ENCODE peak calls at places on chromosomes 4 and X, in four cellular contexts. One of them, this sample, is unnamed.
A peak's percentile ranks its signal among the peaks of the same experiment; 100 is the strongest.

GRCh38 chr4:89657931-89658700 is 178.8 kb downstream of the SNCA start:
- DNase-seq in stomach: no peak
- DNase-seq in transverse colon: no peak
- DNase-seq in H9: no peak
- DNase-seq in this sample: no peak

GRCh38 chrX:22147214-22147613 is 115.1 kb downstream of the PHEX start:
- DNase-seq in H9: no peak
- DNase-seq in transverse colon: no peak
- DNase-seq in stomach: no peak
- DNase-seq in this sample: no peak

GRCh38 chr4:73619351-73619750 is 885 bp downstream of the RASSF6 start:
- DNase-seq in stomach: no peak
- DNase-seq in transverse colon: no peak
- DNase-seq in H9: no peak
- DNase-seq in this sample: no peak

GRCh38 chr4:96598465-96598864 is 758.6 kb downstream of the PDHA2 start:
- DNase-seq in H9: no peak
- DNase-seq in transverse colon: no peak
- DNase-seq in stomach: no peak
- DNase-seq in this sample: no peak

GRCh38 chr4:83320548-83320947 is 14.1 kb downstream of the HPSE start:
- DNase-seq in stomach: peak; percentile 28
- DNase-seq in H9: no peak
- DNase-seq in transverse colon: peak; percentile 29
- DNase-seq in this sample: no peak

GRCh38 chr4:174154455-174154854 is 129.0 kb downstream of the FBXO8 start:
- DNase-seq in stomach: no peak
- DNase-seq in transverse colon: no peak
- DNase-seq in H9: no peak
- DNase-seq in this sample: no peak

GRCh38 chr4:114417214-114417613 is 181.4 kb upstream of the UGT8 start:
- DNase-seq in transverse colon: no peak
- DNase-seq in stomach: no peak
- DNase-seq in H9: no peak
- DNase-seq in this sample: no peak

GRCh38 chr4:154741877-154742851 is 1.6 kb upstream of the LRAT start:
- DNase-seq in transverse colon: no peak
- DNase-seq in H9: peak; percentile 88
- DNase-seq in stomach: no peak
- DNase-seq in this sample: no peak

GRCh38 chr4:3322059-3322550 is 29.3 kb downstream of the RGS12 start:
- DNase-seq in transverse colon: no peak
- DNase-seq in stomach: peak; percentile 16
- DNase-seq in H9: no peak
- DNase-seq in this sample: no peak

GRCh38 chr4:39043697-39044363 is 11.6 kb upstream of the TMEM156 start:
- DNase-seq in H9: no peak
- DNase-seq in stomach: no peak
- DNase-seq in transverse colon: no peak
- DNase-seq in this sample: no peak

GRCh38 chr4:166290426-166290825 is 417.4 kb downstream of the TLL1 start:
- DNase-seq in H9: no peak
- DNase-seq in transverse colon: no peak
- DNase-seq in stomach: no peak
- DNase-seq in this sample: no peak

GRCh38 chr4:103484521-103484920 is 235.3 kb downstream of the TACR3 start:
- DNase-seq in stomach: no peak
- DNase-seq in transverse colon: no peak
- DNase-seq in H9: no peak
- DNase-seq in this sample: no peak

GRCh38 chrX:153944140-153944799 is at the start of gene RENBP:
- DNase-seq in stomach: peak; percentile 45
- DNase-seq in H9: peak; percentile 67
- DNase-seq in transverse colon: peak; percentile 61
- DNase-seq in this sample: peak; percentile 60

GRCh38 chrX:11137543-11138139 is 26.5 kb downstream of the HCCS start:
- DNase-seq in H9: no peak
- DNase-seq in transverse colon: no peak
- DNase-seq in stomach: no peak
- DNase-seq in this sample: no peak

DNA sequence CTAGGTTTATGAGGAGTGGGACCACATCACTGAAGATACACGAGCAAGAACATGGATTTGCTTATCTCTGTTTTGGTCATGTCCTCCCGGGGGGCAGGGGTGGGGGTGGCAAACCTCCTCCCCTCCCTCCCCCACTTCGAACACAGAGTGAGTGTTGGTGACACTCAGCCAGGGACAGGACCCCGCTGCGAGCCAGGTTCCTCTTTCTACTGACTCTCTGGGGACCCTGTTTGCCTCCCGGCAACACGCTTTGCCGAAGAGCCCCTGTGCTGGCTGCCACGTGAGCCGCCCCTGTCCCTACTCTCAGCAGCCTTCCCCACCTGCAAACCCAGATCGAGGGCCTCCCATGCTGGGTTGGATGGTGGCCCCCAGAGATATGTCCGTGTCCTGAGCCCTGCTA is 34.7 kb downstream of the P2RY8 start:
- DNase-seq in H9: no peak
- DNase-seq in transverse colon: peak; percentile 44
- DNase-seq in stomach: no peak
- DNase-seq in this sample: no peak
- H3K27ac ChIP-seq in H9: no peak overlapping the region
- H3K27ac ChIP-seq in transverse colon: peak overlapping the region; percentile 42
- H3K27ac ChIP-seq in stomach: no peak overlapping the region
- H3K27ac ChIP-seq in this sample: no peak overlapping the region

DNA sequence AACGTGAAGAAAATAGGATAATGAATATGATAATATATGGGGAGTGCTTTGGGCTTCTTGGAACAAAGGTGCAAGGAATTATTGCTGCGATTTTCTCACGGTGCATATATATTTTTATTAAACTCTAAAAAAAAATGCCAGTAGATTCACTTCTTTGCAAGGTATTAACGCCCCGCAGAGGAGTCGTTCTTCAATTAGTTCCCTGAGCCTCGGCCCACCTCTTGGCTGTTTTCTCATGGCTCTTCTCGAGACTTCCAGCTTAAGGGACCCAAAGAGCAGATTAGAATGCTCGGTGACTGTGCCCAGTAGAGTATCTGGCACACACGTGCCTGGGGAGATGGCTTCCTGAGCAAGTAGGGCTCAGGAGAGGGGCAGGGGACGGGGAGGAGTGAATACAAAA is 367.4 kb downstream of the MID1IP1 start:
- DNase-seq in H9: no peak
- DNase-seq in transverse colon: no peak
- DNase-seq in stomach: no peak
- DNase-seq in this sample: no peak
- H3K27ac ChIP-seq in H9: no peak overlapping the region
- H3K27ac ChIP-seq in transverse colon: no peak overlapping the region
- H3K27ac ChIP-seq in stomach: no peak overlapping the region
- H3K27ac ChIP-seq in this sample: no peak overlapping the region

GRCh38 chr4:20159516-20159915 is 92.2 kb upstream of the SLIT2 start:
- DNase-seq in stomach: no peak
- DNase-seq in transverse colon: no peak
- DNase-seq in H9: no peak
- DNase-seq in this sample: peak; percentile 87
- H3K27ac ChIP-seq in stomach: no peak overlapping the region
- H3K27ac ChIP-seq in transverse colon: no peak overlapping the region
- H3K27ac ChIP-seq in H9: no peak overlapping the region
- H3K27ac ChIP-seq in this sample: peak overlapping the region; percentile 27

GRCh38 chr4:163165217-163166017 is 1.3 kb downstream of the NAF1 start:
- DNase-seq in stomach: no peak
- DNase-seq in H9: no peak
- DNase-seq in transverse colon: no peak
- DNase-seq in this sample: no peak
- H3K27ac ChIP-seq in stomach: peak overlapping the region; percentile 88
- H3K27ac ChIP-seq in H9: no peak overlapping the region
- H3K27ac ChIP-seq in transverse colon: peak overlapping the region; percentile 89
- H3K27ac ChIP-seq in this sample: peak overlapping the region; percentile 87

DNA sequence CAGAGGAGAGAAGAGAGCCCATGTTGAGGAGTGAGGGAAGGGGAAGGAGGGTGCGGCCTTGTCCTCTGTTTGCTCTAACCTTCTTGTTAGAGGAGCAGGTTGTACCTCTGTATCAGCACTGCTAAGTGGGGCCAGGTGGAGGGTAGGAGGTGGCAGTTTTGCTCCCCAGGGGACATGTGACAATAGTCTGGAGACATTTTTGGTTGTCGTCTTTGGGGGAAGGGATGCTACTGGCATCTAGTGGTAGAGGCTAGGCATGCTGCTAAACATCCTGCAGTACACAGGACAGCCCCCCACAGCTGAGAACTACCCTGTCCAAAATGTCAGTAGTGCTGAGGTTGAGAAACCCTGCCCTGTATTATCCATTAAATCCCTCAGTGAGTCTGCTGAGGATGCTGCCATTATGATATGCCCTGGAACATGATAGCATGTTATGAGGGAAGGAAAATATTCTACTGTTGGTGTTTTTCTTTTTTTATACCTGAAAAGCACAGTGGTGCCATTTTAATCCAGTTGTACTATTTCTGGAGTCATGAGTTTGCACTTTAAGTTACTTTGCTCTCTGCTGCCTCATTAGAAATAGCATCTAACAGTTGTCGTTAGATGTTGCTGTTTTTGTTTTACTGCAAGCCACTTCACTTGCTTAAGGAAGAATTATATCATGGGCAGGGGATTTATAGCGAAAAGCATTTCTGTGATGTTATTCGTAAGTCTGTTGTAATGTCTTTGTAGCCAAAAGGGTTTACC is 90.6 kb downstream of the LRP2BP start:
- DNase-seq in stomach: no peak
- DNase-seq in H9: peak; percentile 69
- DNase-seq in transverse colon: peak; percentile 16
- DNase-seq in this sample: peak; percentile 46
- H3K27ac ChIP-seq in stomach: no peak overlapping the region
- H3K27ac ChIP-seq in H9: peak overlapping the region; percentile 75
- H3K27ac ChIP-seq in transverse colon: no peak overlapping the region
- H3K27ac ChIP-seq in this sample: no peak overlapping the region

DNA sequence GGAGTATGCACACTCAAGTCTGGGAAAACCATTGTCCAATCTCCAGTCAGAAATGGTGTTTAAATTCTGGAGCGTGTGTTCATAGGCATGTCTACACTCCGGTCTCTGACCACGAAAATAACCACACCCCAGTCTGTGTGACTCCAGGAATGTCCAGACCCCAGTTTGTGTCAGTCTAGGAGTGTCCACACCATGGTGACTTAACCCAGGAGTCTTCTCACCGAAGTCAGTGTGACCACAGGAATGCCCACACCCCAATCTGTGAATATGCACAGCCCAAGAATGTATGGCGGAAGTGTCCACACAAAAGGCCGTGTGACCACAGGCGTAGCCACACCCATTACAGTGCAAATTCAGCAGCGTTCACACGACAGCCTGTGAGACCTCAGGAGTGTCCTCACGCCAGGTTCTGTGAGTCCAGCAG is 11.4 kb downstream of the FTSJ1 start:
- DNase-seq in stomach: peak; percentile 57
- DNase-seq in H9: no peak
- DNase-seq in transverse colon: no peak
- DNase-seq in this sample: no peak
- H3K27ac ChIP-seq in stomach: peak overlapping the region; percentile 49
- H3K27ac ChIP-seq in H9: no peak overlapping the region
- H3K27ac ChIP-seq in transverse colon: no peak overlapping the region
- H3K27ac ChIP-seq in this sample: no peak overlapping the region

DNA sequence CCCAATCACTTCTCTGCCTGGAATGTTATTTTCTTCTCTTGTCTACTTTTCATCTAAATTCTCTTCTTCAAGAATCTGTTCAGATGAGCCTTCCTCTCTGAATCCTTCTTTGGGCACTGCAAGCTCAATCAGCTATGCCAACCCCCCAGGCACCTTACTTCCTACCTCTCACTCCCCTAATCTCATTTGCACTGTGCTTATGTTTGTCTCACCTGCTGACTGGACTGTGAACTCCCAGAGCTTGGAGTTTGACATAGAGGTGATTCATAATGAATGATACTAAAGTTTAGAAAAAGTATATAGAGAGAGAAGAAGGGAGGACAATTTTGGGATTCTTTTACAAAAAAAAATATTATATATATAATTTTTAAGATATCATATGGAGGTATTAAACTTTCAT is 36.3 kb downstream of the ANXA10 start:
- DNase-seq in transverse colon: no peak
- DNase-seq in stomach: no peak
- DNase-seq in H9: no peak
- DNase-seq in this sample: no peak
- H3K27ac ChIP-seq in transverse colon: no peak overlapping the region
- H3K27ac ChIP-seq in stomach: no peak overlapping the region
- H3K27ac ChIP-seq in H9: no peak overlapping the region
- H3K27ac ChIP-seq in this sample: no peak overlapping the region

This sample was measured in WERI-Rb-1.